ENCODE peak calls at places on chromosomes 6 and 20, in ten cellular contexts. I is hepatocyte; X is T-helper 2 cell; P is iPS-NIHi11; S is stimulated activated CD4-positive, alpha-beta T cell treated with anti-CD3 and anti-CD28 coated beads, Interleukin-15, amount 100 ng/mL, for 1 hour; V is AG20443; M is colonic mucosa; D is nephron progenitor cell; T is activated T-cell treated with anti-CD3 and anti-CD28 coated beads for 48 hours; L is endothelial cell. N is an unnamed sample.
A peak's percentile ranks its signal among the peaks of the same experiment; 100 is the strongest.

GRCh38 chr6:24257282-24257681 is 100.6 kb downstream of the DCDC2 start:
- DNase-seq in S (no peak), D (no peak), L (no peak), M (no peak), I (peak; percentile 10), P (peak; percentile 34), V (no peak), T (no peak), X (no peak), N (peak; percentile 51)

GRCh38 chr6:118719351-118720124 is 68.1 kb upstream of the CEP85L start:
- DNase-seq in L (no peak), X (no peak), S (no peak), T (no peak), D (no peak), V (no peak), M (no peak), I (no peak), P (no peak), N (no peak)

GRCh38 chr20:62350098-62350628 is 16.9 kb downstream of the LAMA5 start:
- DNase-seq in I (peak; percentile 83), L (no peak), P (peak; percentile 37), S (no peak), V (no peak), M (peak; percentile 53), T (no peak), X (no peak), D (no peak), N (no peak)

GRCh38 chr6:170243791-170244291 is 47.0 kb downstream of the DLL1 start:
- DNase-seq in M (no peak), I (no peak), V (peak; percentile 42), X (no peak), S (no peak), D (peak; percentile 55), L (no peak), T (no peak), P (no peak), N (no peak)

GRCh38 chr20:47689726-47690125 is 95.6 kb downstream of the SULF2 start:
- DNase-seq in P (no peak), V (no peak), S (no peak), M (no peak), D (no peak), L (no peak), I (no peak), X (no peak), T (no peak), N (no peak)

GRCh38 chr20:7347409-7347808 is 579.9 kb downstream of the BMP2 start:
- DNase-seq in P (no peak), L (no peak), D (no peak), M (no peak), V (no peak), X (no peak), I (no peak), T (no peak), S (no peak), N (no peak)

GRCh38 chr6:47626782-47627181 is 71.6 kb upstream of the ADGRF4 start:
- DNase-seq in P (no peak), S (no peak), D (no peak), X (no peak), L (no peak), M (no peak), I (no peak), T (no peak), V (no peak), N (no peak)

GRCh38 chr6:129675669-129676472 is 34.1 kb downstream of the ARHGAP18 start:
- DNase-seq in X (no peak), D (no peak), T (no peak), M (no peak), P (no peak), I (no peak), S (no peak), V (no peak), L (no peak), N (no peak)

GRCh38 chr6:148440877-148441453 is 98.3 kb downstream of the SASH1 start:
- DNase-seq in S (no peak), P (peak; percentile 29), M (no peak), I (peak; percentile 72), L (no peak), D (peak; percentile 13), X (no peak), V (peak; percentile 88), T (no peak), N (no peak)

N was measured in NCI-H2029.